ENCODE peak calls at places on chromosomes 4 and X, in nine cellular contexts. Q is GM03348; K is tibial artery; R is activated CD4-positive, CD25-positive, alpha-beta regulatory T cell; H is NCI-H2171; M is stimulated activated CD8-positive, alpha-beta memory T cell treated with anti-CD3 and anti-CD28 coated beads, Interleukin-15, amount 100 ng/mL, for 24 hours; I is hypothalamus; F is islet precursor cell; A is activated CD8-positive, alpha-beta memory T cell treated with anti-CD3 and anti-CD28 coated beads for 4 hours. J is an unnamed sample.

GRCh38 chrX:151680805-151681204 is 14.5 kb upstream of the PRRG3 start:
- DNase-seq in Q (peak; percentile 17), K (no peak), R (peak; percentile 10), H (peak; percentile 2), M (peak; percentile 35), I (peak; percentile 9), F (peak; percentile 69), A (peak; percentile 13), J (peak; percentile 61)

GRCh38 chr4:72991889-72992288 is 77.6 kb downstream of the COX18 start:
- DNase-seq in Q (no peak), K (no peak), R (no peak), H (no peak), M (no peak), I (no peak), F (no peak), A (no peak), J (no peak)

GRCh38 chr4:145626623-145626982 is 7.4 kb downstream of the MMAA start:
- DNase-seq in Q (no peak), K (no peak), R (no peak), H (peak; percentile 40), M (no peak), I (no peak), F (no peak), A (no peak), J (no peak)

GRCh38 chr4:181503800-181504364 is 739.3 kb upstream of the TENM3 start:
- DNase-seq in Q (no peak), K (no peak), R (no peak), H (no peak), M (no peak), I (peak; percentile 9), F (no peak), A (no peak), J (no peak)

GRCh38 chr4:14345356-14345775 is 656.9 kb upstream of the CPEB2 start:
- DNase-seq in Q (peak; percentile 19), K (no peak), R (no peak), H (no peak), M (no peak), I (no peak), F (no peak), A (no peak), J (no peak)

GRCh38 chr4:143384381-143384994 is 47.8 kb downstream of the GAB1 start:
- DNase-seq in Q (peak; percentile 48), K (peak; percentile 62), R (no peak), H (no peak), M (no peak), I (no peak), F (peak; percentile 49), A (no peak), J (no peak)

GRCh38 chr4:56870927-56871326 is 36.8 kb upstream of the REST start:
- DNase-seq in Q (peak; percentile 61), K (no peak), R (no peak), H (peak; percentile 41), M (no peak), I (no peak), F (no peak), A (no peak), J (no peak)

GRCh38 chr4:87465739-87466366 is 43.5 kb downstream of the NUDT9 start:
- DNase-seq in Q (peak; percentile 61), K (no peak), R (no peak), H (no peak), M (no peak), I (no peak), F (no peak), A (no peak), J (peak; percentile 38)

GRCh38 chr4:105387466-105387865 is 86.4 kb downstream of the PPA2 start:
- DNase-seq in Q (no peak), K (no peak), R (no peak), H (no peak), M (no peak), I (no peak), F (no peak), A (no peak), J (no peak)

GRCh38 chr4:139814285-139815015 is 148.8 kb downstream of the MGST2 start:
- DNase-seq in Q (peak; percentile 15), K (no peak), R (no peak), H (no peak), M (no peak), I (no peak), F (no peak), A (no peak), J (no peak)

GRCh38 chr4:82123934-82124333 is 249.9 kb downstream of the HNRNPD start:
- DNase-seq in Q (no peak), K (no peak), R (no peak), H (no peak), M (no peak), I (no peak), F (no peak), A (no peak), J (no peak)

GRCh38 chr4:2096073-2096609 is 37.0 kb downstream of the NAT8L start:
- DNase-seq in Q (no peak), K (no peak), R (no peak), H (no peak), M (no peak), I (no peak), F (no peak), A (no peak), J (no peak)

GRCh38 chrX:41588271-41588670 is 100.5 kb upstream of the GPR34 start:
- DNase-seq in Q (no peak), K (no peak), R (no peak), H (no peak), M (no peak), I (no peak), F (no peak), A (no peak), J (no peak)

GRCh38 chr4:174427562-174428140 is 94.6 kb downstream of the HPGD start:
- DNase-seq in Q (no peak), K (no peak), R (no peak), H (no peak), M (no peak), I (no peak), F (no peak), A (no peak), J (no peak)

GRCh38 chr4:10007772-10008171 is 13.5 kb downstream of the SLC2A9 start:
- DNase-seq in Q (no peak), K (no peak), R (no peak), H (no peak), M (no peak), I (no peak), F (no peak), A (no peak), J (no peak)

GRCh38 chrX:49278081-49278480 is 8.5 kb downstream of the PPP1R3F start:
- DNase-seq in Q (no peak), K (no peak), R (no peak), H (no peak), M (no peak), I (no peak), F (no peak), A (no peak), J (no peak)

GRCh38 chrX:19670854-19671620 is 155.7 kb upstream of the MAP3K15 start:
- DNase-seq in Q (peak; percentile 58), K (peak; percentile 22), R (no peak), H (no peak), M (no peak), I (peak; percentile 9), F (peak; percentile 88), A (no peak), J (no peak)

GRCh38 chr4:101851671-101852070 is 61.1 kb downstream of the BANK1 start:
- DNase-seq in Q (no peak), K (no peak), R (no peak), H (no peak), M (no peak), I (no peak), F (no peak), A (no peak), J (no peak)

GRCh38 chrX:119419146-119419545 is 20.0 kb downstream of the SLC25A43 start:
- DNase-seq in Q (no peak), K (no peak), R (no peak), H (no peak), M (no peak), I (no peak), F (no peak), A (no peak), J (no peak)

GRCh38 chrX:130974323-130974722 is 71.3 kb upstream of the ENOX2 start:
- DNase-seq in Q (no peak), K (no peak), R (no peak), H (no peak), M (no peak), I (no peak), F (no peak), A (no peak), J (no peak)

GRCh38 chr4:76199664-76200211 is 13.9 kb downstream of the SCARB2 start:
- DNase-seq in Q (no peak), K (no peak), R (no peak), H (peak; percentile 5), M (no peak), I (peak; percentile 67), F (no peak), A (no peak), J (peak; percentile 92)

GRCh38 chrX:130245441-130245840 is 23.3 kb downstream of the ZNF280C start:
- DNase-seq in Q (peak; percentile 66), K (no peak), R (no peak), H (no peak), M (no peak), I (no peak), F (no peak), A (no peak), J (no peak)

GRCh38 chr4:337932-338758 is 531 bp downstream of the ZNF141 start:
- DNase-seq in Q (peak; percentile 58), K (no peak), R (no peak), H (no peak), M (peak; percentile 27), I (no peak), F (no peak), A (peak; percentile 10), J (peak; percentile 35)

GRCh38 chr4:52883707-52884669 is 21.9 kb downstream of the RASL11B start:
- DNase-seq in Q (no peak), K (no peak), R (no peak), H (no peak), M (no peak), I (no peak), F (no peak), A (no peak), J (no peak)

GRCh38 chr4:187961171-187961570 is 34.4 kb upstream of the ZFP42 start:
- DNase-seq in Q (no peak), K (no peak), R (no peak), H (no peak), M (no peak), I (no peak), F (no peak), A (no peak), J (no peak)

GRCh38 chr4:20305976-20306375 is 54.3 kb downstream of the SLIT2 start:
- DNase-seq in Q (peak; percentile 48), K (no peak), R (no peak), H (no peak), M (no peak), I (no peak), F (no peak), A (no peak), J (no peak)

GRCh38 chrX:40068048-40068447 is 29.7 kb downstream of the BCOR start:
- DNase-seq in Q (no peak), K (no peak), R (no peak), H (no peak), M (no peak), I (no peak), F (no peak), A (no peak), J (no peak)

GRCh38 chr4:140363051-140363450 is 10.4 kb upstream of the SCOC start:
- DNase-seq in Q (no peak), K (no peak), R (no peak), H (no peak), M (no peak), I (no peak), F (peak; percentile 62), A (no peak), J (no peak)

GRCh38 chrX:113548308-113549015 is 707.8 kb upstream of the AMOT start:
- DNase-seq in Q (no peak), K (no peak), R (no peak), H (no peak), M (no peak), I (no peak), F (no peak), A (no peak), J (no peak)

GRCh38 chr4:63693321-63693720 is 715.9 kb downstream of the TECRL start:
- DNase-seq in Q (no peak), K (no peak), R (no peak), H (no peak), M (no peak), I (no peak), F (no peak), A (no peak), J (no peak)

GRCh38 chrX:39601193-39602085 is 496.3 kb downstream of the BCOR start:
- DNase-seq in Q (no peak), K (no peak), R (no peak), H (no peak), M (no peak), I (no peak), F (no peak), A (no peak), J (no peak)